ENCODE peak calls at places on chromosomes 5 and 9, in seven cellular contexts. V is NCI-H1436 treated with DMSO at 0.1 percent for 48 hours, S is NCI-H2081, U is HT-29, M is H9, X is T-helper 1 cell, C is NCI-H510A treated with DMSO at 0.1 percent for 48 hours. T is an unnamed sample.

GRCh38 chr5:10933141-10933540 is 172.1 kb upstream of the DAP start:
- DNase-seq in V (no peak), S (no peak), U (no peak), M (no peak), X (no peak), C (no peak), T (no peak)

GRCh38 chr5:141816598-141817399 is 61.4 kb downstream of the PCDH1 start:
- DNase-seq in V (no peak), S (no peak), U (no peak), M (peak), X (no peak), C (peak), T (no peak)

GRCh38 chr5:893711-894110 is 1.0 kb downstream of the TRIP13 start:
- DNase-seq in V (no peak), S (peak), U (peak), M (no peak), X (no peak), C (peak), T (no peak)

GRCh38 chr5:32027717-32028321 is 146.3 kb downstream of the GOLPH3 start:
- DNase-seq in V (no peak), S (no peak), U (no peak), M (peak), X (no peak), C (no peak), T (peak)

GRCh38 chr5:73955447-73955846 is 329.5 kb downstream of the ARHGEF28 start:
- DNase-seq in V (no peak), S (no peak), U (no peak), M (no peak), X (no peak), C (no peak), T (no peak)

GRCh38 chr5:176133289-176133870 is 104.8 kb upstream of the SIMC1 start:
- DNase-seq in V (no peak), S (no peak), U (no peak), M (peak), X (no peak), C (no peak), T (no peak)

GRCh38 chr5:111194053-111194452 is 30.1 kb upstream of the CAMK4 start:
- DNase-seq in V (no peak), S (no peak), U (no peak), M (no peak), X (no peak), C (no peak), T (no peak)

GRCh38 chr5:32996336-32996735 is 285.2 kb downstream of the NPR3 start:
- DNase-seq in V (no peak), S (no peak), U (no peak), M (no peak), X (no peak), C (no peak), T (no peak)

GRCh38 chr5:6570530-6570929 is 62.3 kb downstream of the NSUN2 start:
- DNase-seq in V (no peak), S (no peak), U (no peak), M (no peak), X (no peak), C (no peak), T (no peak)

GRCh38 chr5:167853421-167853820 is 438.0 kb upstream of the WWC1 start:
- DNase-seq in V (no peak), S (no peak), U (no peak), M (no peak), X (no peak), C (no peak), T (peak)

GRCh38 chr9:37938121-37938906 is 34.4 kb upstream of the SLC25A51 start:
- DNase-seq in V (no peak), S (no peak), U (no peak), M (no peak), X (no peak), C (no peak), T (peak)

GRCh38 chr5:167304834-167305469 is 986.5 kb upstream of the WWC1 start:
- DNase-seq in V (no peak), S (no peak), U (no peak), M (no peak), X (no peak), C (no peak), T (no peak)

GRCh38 chr9:115941561-115942315 is 211.9 kb upstream of the PAPPA start:
- DNase-seq in V (no peak), S (no peak), U (no peak), M (no peak), X (no peak), C (no peak), T (peak)

GRCh38 chr5:74865293-74865798 is 841 bp downstream of the FAM169A start:
- DNase-seq in V (no peak), S (peak), U (no peak), M (no peak), X (no peak), C (peak), T (peak)

GRCh38 chr5:19240150-19240549 is 747.9 kb downstream of the CDH18 start:
- DNase-seq in V (no peak), S (no peak), U (peak), M (no peak), X (no peak), C (no peak), T (peak)

GRCh38 chr9:134455951-134456739 is 129.9 kb downstream of the RXRA start:
- DNase-seq in V (no peak), S (no peak), U (no peak), M (no peak), X (peak), C (no peak), T (peak)

GRCh38 chr5:173035904-173036707 is 20.0 kb upstream of the CREBRF start:
- DNase-seq in V (no peak), S (no peak), U (no peak), M (no peak), X (no peak), C (no peak), T (peak)